ENCODE peak calls at places on chromosomes 12 and 14, in four cellular contexts. Z is memory B cell, D is GM13977, F is G401. L is an unnamed sample.

GRCh38 chr12:88388566-88389269 is 191.6 kb downstream of the KITLG start:
- DNase-seq in Z (no peak), D (no peak), F (no peak), L (no peak)

GRCh38 chr12:132062481-132062880 is 81.6 kb downstream of the DDX51 start:
- DNase-seq in Z (no peak), D (no peak), F (no peak), L (no peak)

GRCh38 chr12:53045646-53046045 is 4.2 kb upstream of the TNS2 start:
- DNase-seq in Z (no peak), D (peak), F (no peak), L (no peak)

GRCh38 chr14:94403312-94403711 is 14.9 kb upstream of the SERPINA1 start:
- DNase-seq in Z (no peak), D (no peak), F (no peak), L (no peak)

GRCh38 chr12:128817115-128818015 is 6.4 kb downstream of the SLC15A4 start:
- DNase-seq in Z (no peak), D (peak), F (peak), L (peak)

GRCh38 chr12:15001733-15002471 is 29.1 kb downstream of the PDE6H start:
- DNase-seq in Z (no peak), D (no peak), F (peak), L (peak)

GRCh38 chr14:99795046-99795445 is 1.8 kb downstream of the EML1 start:
- DNase-seq in Z (no peak), D (no peak), F (no peak), L (no peak)

GRCh38 chr12:121279507-121279915 is 17.0 kb downstream of the CAMKK2 start:
- DNase-seq in Z (no peak), D (no peak), F (peak), L (peak)

GRCh38 chr12:121626853-121627623 is 708 bp downstream of the ORAI1 start:
- DNase-seq in Z (peak), D (peak), F (peak), L (peak)

GRCh38 chr14:24513009-24513408 is 4.9 kb upstream of the CMA1 start:
- DNase-seq in Z (no peak), D (no peak), F (no peak), L (no peak)

GRCh38 chr12:89873745-89874144 is 165.1 kb upstream of the ATP2B1 start:
- DNase-seq in Z (no peak), D (no peak), F (no peak), L (no peak)

GRCh38 chr12:121255433-121255832 is 41.1 kb downstream of the CAMKK2 start:
- DNase-seq in Z (no peak), D (no peak), F (no peak), L (no peak)

GRCh38 chr12:47024463-47024862 is 55.0 kb upstream of the PCED1B start:
- DNase-seq in Z (no peak), D (no peak), F (no peak), L (no peak)

GRCh38 chr14:105914738-105915385 is 388.5 kb downstream of the TMEM121 start:
- DNase-seq in Z (no peak), D (no peak), F (no peak), L (no peak)

GRCh38 chr14:103847954-103848719 is 762 bp upstream of the PPP1R13B start:
- DNase-seq in Z (peak), D (no peak), F (peak), L (no peak)

GRCh38 chr14:52272375-52272774 is 4.9 kb downstream of the PTGDR start:
- DNase-seq in Z (no peak), D (peak), F (no peak), L (no peak)

GRCh38 chr12:105502426-105502930 is 172.0 kb downstream of the C12orf75 start:
- DNase-seq in Z (no peak), D (no peak), F (no peak), L (no peak)

GRCh38 chr12:25957898-25958253 is 606 bp upstream of the RASSF8 start:
- DNase-seq in Z (no peak), D (no peak), F (peak), L (peak)

GRCh38 chr14:103862393-103862782 is 15.0 kb upstream of the PPP1R13B start:
- DNase-seq in Z (no peak), D (no peak), F (no peak), L (no peak)

GRCh38 chr12:132444957-132445883 is 44.7 kb upstream of the FBRSL1 start:
- DNase-seq in Z (peak), D (peak), F (peak), L (peak)

GRCh38 chr12:83075471-83075870 is 388.8 kb downstream of the TMTC2 start:
- DNase-seq in Z (no peak), D (no peak), F (no peak), L (no peak)

GRCh38 chr12:106138646-106139421 is at the start of gene NUAK1:
- DNase-seq in Z (peak), D (peak), F (peak), L (peak)

GRCh38 chr12:30979371-30980259 is 53.1 kb downstream of the TSPAN11 start:
- DNase-seq in Z (no peak), D (no peak), F (no peak), L (no peak)

GRCh38 chr12:93010461-93010860 is 81.4 kb upstream of the EEA1 start:
- DNase-seq in Z (no peak), D (no peak), F (no peak), L (no peak)

GRCh38 chr14:23694085-23694975 is 58.2 kb downstream of the DHRS2 start:
- DNase-seq in Z (no peak), D (no peak), F (no peak), L (no peak)

GRCh38 chr12:19847294-19848059 is 408.2 kb downstream of the AEBP2 start:
- DNase-seq in Z (no peak), D (no peak), F (no peak), L (no peak)

GRCh38 chr12:1605129-1606020 is 11.0 kb upstream of the FBXL14 start:
- DNase-seq in Z (peak), D (peak), F (peak), L (peak)

GRCh38 chr14:100544506-100545141 is 42.6 kb downstream of the BEGAIN start:
- DNase-seq in Z (no peak), D (no peak), F (no peak), L (no peak)

GRCh38 chr14:37464192-37464858 is 130.7 kb downstream of the FOXA1 start:
- DNase-seq in Z (no peak), D (no peak), F (no peak), L (no peak)

GRCh38 chr14:81565441-81566290 is 32.0 kb upstream of the SEL1L start:
- DNase-seq in Z (no peak), D (peak), F (peak), L (peak)

GRCh38 chr14:83568141-83568540 is 1961.8 kb upstream of the FLRT2 start:
- DNase-seq in Z (no peak), D (no peak), F (no peak), L (no peak)

GRCh38 chr12:51871918-51872688 is 15.8 kb upstream of the ANKRD33 start:
- DNase-seq in Z (no peak), D (no peak), F (no peak), L (no peak)

GRCh38 chr12:16586350-16587109 is 19.4 kb downstream of the LMO3 start:
- DNase-seq in Z (no peak), D (no peak), F (no peak), L (no peak)

GRCh38 chr12:45989277-45989856 is 1.0 kb downstream of the SCAF11 start:
- DNase-seq in Z (no peak), D (peak), F (peak), L (peak)

GRCh38 chr14:93033983-93034670 is 81.6 kb downstream of the ITPK1 start:
- DNase-seq in Z (peak), D (peak), F (no peak), L (no peak)

L was measured in pons.